ENCODE peak calls at places on chromosomes 12 and 14, in eight cellular contexts. Y is H9, Z is WTC11, T is mammary epithelial cell, B is CD14-positive monocyte, O is mesothelial cell of epicardium, J is IMR-90, N is ovary. P is an unnamed sample.

GRCh38 chr12:3304436-3305135 is 186.4 kb upstream of the PRMT8 start:
- DNase-seq in Y (no peak), Z (no peak), T (peak), B (no peak), O (no peak), J (peak), N (no peak), P (no peak)

GRCh38 chr12:54428050-54429013 is 9.3 kb upstream of the ITGA5 start:
- DNase-seq in Y (peak), Z (peak), T (peak), B (peak), O (no peak), J (peak), N (no peak), P (no peak)

GRCh38 chr12:130796985-130797686 is 41.9 kb downstream of the STX2 start:
- DNase-seq in Y (no peak), Z (no peak), T (no peak), B (no peak), O (no peak), J (no peak), N (no peak), P (no peak)

GRCh38 chr14:71431169-71431525 is 501.1 kb upstream of the RGS6 start:
- DNase-seq in Y (no peak), Z (no peak), T (no peak), B (no peak), O (no peak), J (no peak), N (no peak), P (no peak)

GRCh38 chr12:52879394-52880351 is 25.2 kb downstream of the KRT8 start:
- DNase-seq in Y (peak), Z (peak), T (peak), B (peak), O (peak), J (peak), N (peak), P (peak)

GRCh38 chr14:66649515-66649914 is 141.6 kb downstream of the GPHN start:
- DNase-seq in Y (no peak), Z (no peak), T (no peak), B (no peak), O (no peak), J (no peak), N (no peak), P (no peak)

GRCh38 chr14:32560213-32560857 is 231.2 kb downstream of the AKAP6 start:
- DNase-seq in Y (peak), Z (peak), T (peak), B (no peak), O (peak), J (peak), N (peak), P (peak)

GRCh38 chr12:128387811-128388422 is 120.9 kb downstream of the TMEM132C start:
- DNase-seq in Y (peak), Z (no peak), T (no peak), B (no peak), O (peak), J (no peak), N (peak), P (peak)

GRCh38 chr12:33721561-33721960 is 281.9 kb upstream of the SYT10 start:
- DNase-seq in Y (no peak), Z (no peak), T (peak), B (no peak), O (no peak), J (no peak), N (no peak), P (no peak)

GRCh38 chr12:65891219-65891618 is 66.9 kb downstream of the HMGA2 start:
- DNase-seq in Y (no peak), Z (no peak), T (no peak), B (no peak), O (no peak), J (peak), N (no peak), P (no peak)

GRCh38 chr12:57611810-57612710 is 825 bp downstream of the ARHGEF25 start:
- DNase-seq in Y (no peak), Z (no peak), T (no peak), B (no peak), O (no peak), J (no peak), N (no peak), P (no peak)

GRCh38 chr12:116336542-116337065 is 59.1 kb upstream of the MED13L start:
- DNase-seq in Y (no peak), Z (no peak), T (no peak), B (peak), O (no peak), J (peak), N (no peak), P (no peak)

GRCh38 chr14:73457050-73457934 is 1.1 kb downstream of the NUMB start:
- DNase-seq in Y (peak), Z (peak), T (peak), B (no peak), O (peak), J (peak), N (peak), P (peak)

GRCh38 chr12:42945927-42946326 is 356.4 kb upstream of the PRICKLE1 start:
- DNase-seq in Y (no peak), Z (no peak), T (peak), B (no peak), O (no peak), J (no peak), N (no peak), P (no peak)

GRCh38 chr12:109739747-109740693 is 26.4 kb downstream of the FAM222A start:
- DNase-seq in Y (peak), Z (peak), T (no peak), B (peak), O (no peak), J (no peak), N (no peak), P (no peak)
- TF ChIP-seq CTCF in Y (peak), Z (peak), T (no peak), B (peak), O (no peak), J (peak), N (no peak), P (peak)

DNA sequence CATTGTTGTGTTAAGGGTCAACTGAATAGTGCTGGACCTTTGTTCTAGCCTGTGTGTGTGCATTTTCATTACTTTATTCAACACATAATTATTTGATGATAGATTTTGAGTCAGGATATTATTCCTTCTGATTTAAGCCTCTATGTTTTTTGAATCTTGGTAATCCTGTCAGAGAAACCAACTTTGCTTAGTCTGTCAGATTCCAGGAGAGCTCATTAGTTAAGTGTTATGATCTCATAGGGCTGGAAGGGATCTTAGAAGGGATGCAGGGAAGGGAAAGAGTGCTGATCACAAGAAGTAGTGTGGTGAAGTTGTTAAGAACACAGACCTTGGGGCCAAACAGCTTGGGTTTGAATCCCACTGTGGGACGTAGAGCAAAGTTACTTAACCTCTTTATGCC is 52.9 kb downstream of the SCN8A start:
- DNase-seq in Y (no peak), Z (no peak), T (no peak), B (no peak), O (no peak), J (peak), N (no peak), P (no peak)
- TF ChIP-seq CTCF in Y (no peak), Z (no peak), T (no peak), B (no peak), O (no peak), J (no peak), N (no peak), P (no peak)

GRCh38 chr14:26138764-26139445 is 458.9 kb downstream of the NOVA1 start:
- DNase-seq in Y (no peak), Z (no peak), T (no peak), B (no peak), O (no peak), J (no peak), N (no peak), P (no peak)
- TF ChIP-seq CTCF in Y (no peak), Z (no peak), T (no peak), B (no peak), O (no peak), J (no peak), N (no peak), P (no peak)

GRCh38 chr12:14417717-14418116 is 52.2 kb downstream of the ATF7IP start:
- DNase-seq in Y (peak), Z (peak), T (peak), B (peak), O (peak), J (peak), N (no peak), P (peak)

GRCh38 chr12:14416658-14417057 is 51.2 kb downstream of the ATF7IP start:
- DNase-seq in Y (peak), Z (no peak), T (peak), B (no peak), O (no peak), J (peak), N (no peak), P (peak)

GRCh38 chr12:14422516-14423230 is 57.2 kb downstream of the ATF7IP start:
- DNase-seq in Y (no peak), Z (no peak), T (peak), B (no peak), O (no peak), J (no peak), N (no peak), P (no peak)

GRCh38 chr12:14418526-14418925 is 53.0 kb downstream of the ATF7IP start:
- DNase-seq in Y (no peak), Z (no peak), T (peak), B (no peak), O (no peak), J (peak), N (no peak), P (no peak)
- TF ChIP-seq CTCF in Y (peak), Z (no peak), T (peak), B (peak), O (peak), J (peak), N (no peak), P (peak)

GRCh38 chr14:99753225-99754140 is 39.7 kb upstream of the EML1 start:
- DNase-seq in Y (no peak), Z (peak), T (no peak), B (no peak), O (no peak), J (no peak), N (no peak), P (no peak)
- TF ChIP-seq CTCF in Y (peak), Z (no peak), T (no peak), B (no peak), O (no peak), J (peak), N (no peak), P (no peak)

GRCh38 chr12:44317651-44318126 is 481.8 kb downstream of the TMEM117 start:
- DNase-seq in Y (peak), Z (peak), T (no peak), B (no peak), O (no peak), J (peak), N (no peak), P (no peak)
- TF ChIP-seq CTCF in Y (peak), Z (peak), T (peak), B (no peak), O (peak), J (peak), N (no peak), P (peak)